ENCODE peak calls at places on chromosomes 3 and 15, in five cellular contexts. J is cardiac muscle cell, Y is keratinocyte, O is AG09309, G is neural progenitor cell. N is an unnamed sample.
A peak's percentile ranks its signal among the peaks of the same experiment; 100 is the strongest.

GRCh38 chr3:112806903-112807302 is 39.8 kb downstream of the CD200R1L start:
- DNase-seq in J (no peak), Y (no peak), O (no peak), G (no peak), N (no peak)

GRCh38 chr15:75117993-75118392 is 83.7 kb upstream of the C15orf39 start:
- DNase-seq in J (no peak), Y (no peak), O (no peak), G (no peak), N (no peak)

GRCh38 chr15:94196536-94196935 is 34.8 kb upstream of the MCTP2 start:
- DNase-seq in J (no peak), Y (no peak), O (peak; percentile 24), G (no peak), N (no peak)

GRCh38 chr15:63602595-63602994 is 5.4 kb downstream of the FBXL22 start:
- DNase-seq in J (no peak), Y (no peak), O (no peak), G (no peak), N (no peak)

GRCh38 chr3:54621181-54621580 is 306.7 kb downstream of the LRTM1 start:
- DNase-seq in J (no peak), Y (no peak), O (no peak), G (no peak), N (no peak)

GRCh38 chr3:60076307-60076706 is 1026.5 kb upstream of the CFAP20DC start:
- DNase-seq in J (no peak), Y (no peak), O (no peak), G (no peak), N (no peak)

GRCh38 chr15:33963831-33964664 is 4.2 kb upstream of the CHRM5 start:
- DNase-seq in J (peak; percentile 58), Y (no peak), O (no peak), G (peak; percentile 50), N (peak; percentile 16)

GRCh38 chr15:78726870-78727551 is 84.3 kb downstream of the ADAMTS7 start:
- DNase-seq in J (peak; percentile 59), Y (no peak), O (no peak), G (peak; percentile 62), N (peak; percentile 51)

GRCh38 chr15:36831915-36832310 is 252.5 kb downstream of the CDIN1 start:
- DNase-seq in J (peak; percentile 67), Y (no peak), O (no peak), G (no peak), N (no peak)

GRCh38 chr15:70345251-70346019 is 247.7 kb upstream of the TLE3 start:
- DNase-seq in J (no peak), Y (no peak), O (no peak), G (no peak), N (no peak)

GRCh38 chr3:196741401-196741761 is 1.7 kb downstream of the PAK2 start:
- DNase-seq in J (no peak), Y (no peak), O (no peak), G (no peak), N (no peak)

GRCh38 chr3:11655188-11655928 is 11.6 kb upstream of the VGLL4 start:
- DNase-seq in J (peak; percentile 39), Y (no peak), O (no peak), G (peak; percentile 61), N (no peak)

GRCh38 chr3:156489462-156489911 is 65.4 kb downstream of the SSR3 start:
- DNase-seq in J (no peak), Y (no peak), O (peak; percentile 41), G (no peak), N (no peak)

GRCh38 chr3:117893638-117894037 is 1141.0 kb downstream of the IGSF11 start:
- DNase-seq in J (no peak), Y (no peak), O (no peak), G (no peak), N (peak; percentile 51)

GRCh38 chr3:27508421-27508820 is 24.2 kb upstream of the SLC4A7 start:
- DNase-seq in J (no peak), Y (no peak), O (no peak), G (no peak), N (no peak)

GRCh38 chr3:10248984-10249748 is 907 bp downstream of the TATDN2 start:
- DNase-seq in J (peak; percentile 34), Y (no peak), O (no peak), G (peak; percentile 55), N (no peak)

GRCh38 chr3:81485444-81485865 is 276.0 kb downstream of the GBE1 start:
- DNase-seq in J (no peak), Y (no peak), O (peak; percentile 45), G (no peak), N (no peak)

GRCh38 chr15:30992073-30992363 is 590 bp upstream of the MTMR10 start:
- DNase-seq in J (no peak), Y (no peak), O (no peak), G (no peak), N (no peak)

GRCh38 chr3:29937185-29937584 is 656.3 kb downstream of the RBMS3 start:
- DNase-seq in J (no peak), Y (peak; percentile 7), O (no peak), G (no peak), N (no peak)

GRCh38 chr3:123636431-123636841 is 51.6 kb upstream of the HACD2 start:
- DNase-seq in J (peak; percentile 90), Y (no peak), O (no peak), G (peak; percentile 95), N (no peak)

GRCh38 chr3:123635717-123636116 is 50.9 kb upstream of the HACD2 start:
- DNase-seq in J (no peak), Y (no peak), O (no peak), G (no peak), N (no peak)

GRCh38 chr3:123633530-123633929 is 48.7 kb upstream of the HACD2 start:
- DNase-seq in J (no peak), Y (no peak), O (no peak), G (no peak), N (no peak)

GRCh38 chr3:123634149-123635051 is 49.5 kb upstream of the HACD2 start:
- DNase-seq in J (no peak), Y (no peak), O (no peak), G (no peak), N (no peak)

DNA sequence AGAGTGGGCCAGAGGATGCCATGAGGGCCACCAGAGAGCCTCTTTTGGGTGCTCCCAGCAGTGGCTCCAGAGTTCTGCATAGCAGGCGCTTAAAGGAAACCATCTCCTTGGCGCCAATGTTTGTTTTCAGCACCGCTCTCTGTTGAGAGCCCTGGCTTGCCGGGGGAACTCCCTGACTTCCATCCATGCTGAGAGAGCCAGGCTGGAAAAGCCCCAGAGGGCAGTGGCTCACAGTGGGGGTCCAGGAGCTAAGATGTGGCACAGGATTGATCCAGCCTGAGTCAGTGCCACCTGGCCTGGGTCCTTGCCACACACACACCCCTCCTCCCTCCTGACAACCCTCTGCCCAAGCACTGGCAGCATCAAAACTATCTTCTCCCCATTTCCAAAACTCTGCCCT is 50.4 kb upstream of the HACD2 start:
- DNase-seq in J (no peak), Y (no peak), O (no peak), G (peak; percentile 32), N (no peak)
- H3K4me3 ChIP-seq in J (no peak overlapping the region), Y (no peak overlapping the region), O (no peak overlapping the region), G (no peak overlapping the region), N (no peak overlapping the region)

GRCh38 chr15:43749690-43750345 is 3.6 kb downstream of the PDIA3 start:
- DNase-seq in J (no peak), Y (no peak), O (no peak), G (no peak), N (peak; percentile 49)
- H3K4me3 ChIP-seq in J (no peak overlapping the region), Y (peak overlapping the region; percentile 18), O (no peak overlapping the region), G (no peak overlapping the region), N (no peak overlapping the region)

DNA sequence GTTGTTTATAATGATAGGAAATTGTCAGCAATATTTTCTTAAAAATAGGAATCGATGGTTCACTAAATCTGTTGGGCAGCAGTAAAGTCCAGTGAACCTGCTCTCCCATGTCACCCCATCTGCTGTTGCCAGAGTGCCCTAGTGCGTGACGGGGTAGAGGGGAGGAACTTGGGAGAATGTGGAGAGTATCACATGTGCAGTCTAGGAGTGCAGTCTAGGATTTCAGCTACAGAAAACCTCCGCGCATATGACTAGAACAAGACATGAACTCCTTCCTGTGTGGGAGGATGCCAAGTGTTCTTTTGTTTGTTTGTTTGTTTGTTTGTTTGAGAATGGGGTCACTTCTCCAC is 74.6 kb upstream of the ACAD9 start:
- DNase-seq in J (no peak), Y (no peak), O (no peak), G (no peak), N (no peak)
- H3K4me3 ChIP-seq in J (no peak overlapping the region), Y (no peak overlapping the region), O (no peak overlapping the region), G (no peak overlapping the region), N (no peak overlapping the region)

DNA sequence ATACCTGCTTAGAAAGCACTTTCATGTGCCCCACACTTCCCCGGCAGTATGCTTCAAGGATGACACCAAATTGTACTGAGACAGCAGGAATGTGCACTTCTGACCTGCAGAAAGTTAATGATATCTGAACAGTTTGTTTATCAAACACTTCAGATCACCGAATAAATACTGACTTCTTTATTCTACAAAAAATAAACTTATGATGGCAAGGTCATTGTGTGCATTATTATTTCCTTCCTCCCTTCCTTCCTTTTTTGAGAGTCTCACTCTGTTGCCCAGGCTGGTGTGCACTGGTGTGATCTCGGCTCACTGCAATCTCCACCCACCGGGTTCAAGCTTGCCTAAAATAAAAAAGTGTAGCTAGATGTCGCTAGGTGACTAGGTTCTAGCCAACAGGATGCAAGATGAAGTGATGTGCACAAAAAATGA is 80.3 kb downstream of the FAIM start:
- DNase-seq in J (no peak), Y (no peak), O (no peak), G (no peak), N (peak; percentile 39)
- H3K4me3 ChIP-seq in J (no peak overlapping the region), Y (no peak overlapping the region), O (no peak overlapping the region), G (no peak overlapping the region), N (no peak overlapping the region)

GRCh38 chr3:4394048-4394447 is 73.0 kb downstream of the SUMF1 start:
- DNase-seq in J (no peak), Y (no peak), O (no peak), G (no peak), N (peak; percentile 34)

GRCh38 chr3:4394567-4394966 is 72.5 kb downstream of the SUMF1 start:
- DNase-seq in J (no peak), Y (no peak), O (no peak), G (no peak), N (no peak)

GRCh38 chr3:4396006-4396405 is 71.1 kb downstream of the SUMF1 start:
- DNase-seq in J (no peak), Y (no peak), O (no peak), G (no peak), N (no peak)

GRCh38 chr3:4396599-4396998 is 70.5 kb downstream of the SUMF1 start:
- DNase-seq in J (no peak), Y (no peak), O (no peak), G (no peak), N (no peak)

DNA sequence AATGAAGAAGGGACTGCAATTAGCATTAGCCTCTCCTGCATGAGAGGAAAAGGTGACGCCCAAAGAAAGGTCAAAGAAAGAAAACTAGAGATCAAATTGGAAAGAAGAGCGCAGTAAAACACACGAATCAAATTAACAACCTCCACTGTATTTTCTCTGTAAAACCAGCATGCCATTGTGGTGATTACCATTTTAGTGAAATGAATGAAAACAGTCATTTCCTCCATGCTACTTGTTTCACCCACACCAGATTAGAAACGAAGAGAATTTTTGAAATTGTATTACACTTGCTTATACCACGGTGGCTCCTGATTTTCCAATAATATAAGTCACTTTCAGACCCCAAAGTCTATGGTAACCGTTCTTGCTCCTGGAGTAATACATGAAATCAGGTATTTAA is 71.6 kb downstream of the SUMF1 start:
- DNase-seq in J (no peak), Y (no peak), O (no peak), G (no peak), N (no peak)
- H3K4me3 ChIP-seq in J (no peak overlapping the region), Y (no peak overlapping the region), O (no peak overlapping the region), G (no peak overlapping the region), N (no peak overlapping the region)

N was measured in Jurkat, Clone E6-1.